ENCODE peak calls at places on chromosome 19, in eight cellular contexts. P is prostate gland, R is A549, I is Peyer's patch, O is adrenal gland, D is ovary, S is heart left ventricle, M is vagina. C is an unnamed sample.

GRCh38 chr19:4086336-4086953 is 19.7 kb upstream of the ZBTB7A start:
- DNase-seq in I (no peak), P (no peak), M (no peak), O (no peak), R (peak; percentile 35), D (no peak), S (no peak), C (peak; percentile 84)

GRCh38 chr19:58571575-58571947 is 1.6 kb downstream of the MZF1 start:
- DNase-seq in P (no peak), O (peak; percentile 30), S (peak; percentile 2), D (peak; percentile 35), R (no peak), I (peak; percentile 16), M (no peak), C (peak; percentile 6)

GRCh38 chr19:5966215-5966614 is 11.7 kb downstream of the RANBP3 start:
- DNase-seq in I (no peak), R (no peak), P (no peak), D (no peak), S (no peak), O (peak; percentile 71), M (no peak), C (no peak)

GRCh38 chr19:47631681-47632446 is 22.9 kb downstream of the BICRA start:
- DNase-seq in P (no peak), I (no peak), D (no peak), S (no peak), R (no peak), M (no peak), O (no peak), C (no peak)

GRCh38 chr19:4115818-4116385 is 8.0 kb downstream of the MAP2K2 start:
- DNase-seq in R (no peak), O (no peak), M (no peak), P (no peak), S (no peak), D (no peak), I (no peak), C (no peak)

GRCh38 chr19:43667524-43668405 is 2.2 kb downstream of the PLAUR start:
- DNase-seq in S (peak; percentile 14), M (no peak), I (no peak), O (peak; percentile 42), D (peak; percentile 99), R (no peak), P (no peak), C (peak; percentile 28)

GRCh38 chr19:58440556-58440955 is 603 bp upstream of the ZNF132 start:
- DNase-seq in P (no peak), I (no peak), M (no peak), O (no peak), S (no peak), R (no peak), D (peak; percentile 61), C (no peak)

GRCh38 chr19:13999085-13999484 is 7.0 kb downstream of the RFX1 start:
- DNase-seq in S (no peak), M (no peak), O (no peak), R (no peak), I (no peak), D (no peak), P (no peak), C (no peak)

GRCh38 chr19:10514211-10515145 is 2.8 kb downstream of the S1PR5 start:
- DNase-seq in P (no peak), I (no peak), M (no peak), D (no peak), O (no peak), S (no peak), R (no peak), C (no peak)

GRCh38 chr19:46408611-46409039 is 4.7 kb downstream of the CCDC8 start:
- DNase-seq in D (peak; percentile 80), R (no peak), I (peak; percentile 24), P (peak; percentile 42), O (peak; percentile 93), S (peak; percentile 53), M (no peak), C (peak; percentile 51)

GRCh38 chr19:53903055-53903680 is 5.9 kb upstream of the CACNG7 start:
- DNase-seq in I (no peak), O (no peak), P (no peak), R (peak; percentile 64), M (no peak), D (no peak), S (no peak), C (no peak)

GRCh38 chr19:29681422-29682235 is 16.4 kb downstream of the PLEKHF1 start:
- DNase-seq in M (no peak), P (no peak), O (no peak), S (no peak), I (no peak), D (no peak), R (no peak), C (no peak)

GRCh38 chr19:49616945-49617344 is 23.0 kb downstream of the RRAS start:
- DNase-seq in O (no peak), D (no peak), P (no peak), I (no peak), R (no peak), M (no peak), S (no peak), C (no peak)

GRCh38 chr19:41206926-41207750 is 11.9 kb upstream of the AXL start:
- DNase-seq in S (peak; percentile 86), D (no peak), O (peak; percentile 28), I (no peak), M (no peak), P (no peak), R (no peak), C (peak; percentile 48)

GRCh38 chr19:55353803-55354697 is 469 bp downstream of the COX6B2 start:
- DNase-seq in R (peak; percentile 75), O (peak; percentile 55), D (peak; percentile 77), M (no peak), I (peak; percentile 55), P (peak; percentile 57), S (no peak), C (peak; percentile 86)

GRCh38 chr19:2865334-2866221 is 1.6 kb upstream of the ZNF556 start:
- DNase-seq in O (no peak), M (no peak), D (no peak), I (no peak), R (no peak), P (no peak), S (no peak), C (no peak)

GRCh38 chr19:2866495-2867024 is 575 bp upstream of the ZNF556 start:
- DNase-seq in R (no peak), I (no peak), S (no peak), O (no peak), M (no peak), P (no peak), D (no peak), C (no peak)

GRCh38 chr19:2863818-2864217 is 3.3 kb upstream of the ZNF556 start:
- DNase-seq in D (no peak), R (no peak), I (no peak), O (no peak), M (no peak), P (no peak), S (no peak), C (no peak)

GRCh38 chr19:2869618-2870017 is 2.5 kb downstream of the ZNF556 start:
- DNase-seq in S (no peak), O (no peak), D (no peak), R (no peak), I (no peak), P (no peak), M (no peak), C (no peak)

DNA sequence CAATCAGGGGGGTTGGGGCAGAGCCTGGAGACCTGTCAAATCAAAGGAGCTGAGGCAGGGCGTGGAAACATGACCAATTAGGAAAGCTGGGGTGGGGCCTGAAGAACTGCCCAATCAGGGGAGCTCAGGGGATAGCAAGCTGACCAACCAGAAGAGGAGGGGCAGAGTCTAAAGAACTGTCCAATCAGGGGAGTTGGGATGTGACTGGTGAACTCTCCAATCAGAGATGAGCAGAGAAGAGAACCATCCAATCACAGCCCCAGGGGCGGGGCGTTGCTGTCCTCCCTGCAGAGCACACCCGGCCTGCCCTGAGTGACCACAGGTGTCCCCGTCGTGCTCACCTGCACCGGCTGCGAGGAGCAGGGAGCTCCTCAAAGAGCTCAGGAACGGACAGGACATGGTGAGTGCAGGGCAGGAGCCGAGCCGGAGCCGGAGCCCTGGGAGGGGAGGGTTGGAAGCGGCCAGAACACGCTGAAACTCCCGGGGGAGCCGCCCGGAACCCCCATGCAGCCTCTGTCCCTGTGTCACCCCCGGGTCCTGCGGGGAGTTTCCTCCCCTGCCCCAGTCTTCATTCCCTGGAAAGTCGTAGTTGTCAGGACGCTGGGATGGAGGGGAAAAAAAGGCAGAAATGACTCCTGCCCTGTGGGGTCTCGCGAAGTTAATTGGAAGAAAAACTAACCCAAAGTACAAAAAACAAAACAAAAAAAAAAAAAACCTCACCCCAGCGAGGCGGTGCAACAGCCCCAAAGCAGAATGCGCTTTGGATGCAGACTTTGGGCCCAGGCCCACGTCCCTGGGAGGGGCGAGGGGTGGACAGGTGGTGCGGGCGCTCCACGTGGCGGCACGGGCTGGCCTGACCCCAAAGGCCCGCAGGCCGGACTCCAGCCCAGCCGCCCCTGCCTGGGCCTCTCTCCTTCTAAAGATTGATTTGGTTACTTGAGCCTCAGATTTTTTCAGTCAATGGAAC is at the start of gene ZNF556:
- DNase-seq in M (no peak), R (peak; percentile 19), S (no peak), P (no peak), D (peak; percentile 89), I (no peak), O (no peak), C (no peak)
- TF ChIP-seq POLR2A in M (no peak), R (no peak), S (no peak), P (no peak), D (no peak), I (no peak), O (no peak), C (no peak)

GRCh38 chr19:36528194-36528920 is at the start of gene ZNF260:
- DNase-seq in I (peak; percentile 94), S (peak; percentile 97), P (peak; percentile 96), R (peak; percentile 99), O (peak; percentile 98), M (peak; percentile 96), D (peak; percentile 97), C (peak; percentile 97)
- TF ChIP-seq CTCF in I (no peak), S (no peak), P (no peak), R (no peak), O (no peak), M (no peak), D (no peak), C (no peak)

GRCh38 chr19:35643255-35644205 is 2.0 kb downstream of the ETV2 start:
- DNase-seq in O (peak; percentile 87), S (peak; percentile 74), R (peak; percentile 94), I (peak; percentile 90), D (peak; percentile 87), M (no peak), P (peak; percentile 74), C (peak; percentile 91)
- TF ChIP-seq POLR2A in O (peak; percentile 78), S (peak; percentile 71), R (peak; percentile 95), I (peak; percentile 89), D (peak; percentile 35), M (no peak), P (peak; percentile 84), C (peak; percentile 71)

DNA sequence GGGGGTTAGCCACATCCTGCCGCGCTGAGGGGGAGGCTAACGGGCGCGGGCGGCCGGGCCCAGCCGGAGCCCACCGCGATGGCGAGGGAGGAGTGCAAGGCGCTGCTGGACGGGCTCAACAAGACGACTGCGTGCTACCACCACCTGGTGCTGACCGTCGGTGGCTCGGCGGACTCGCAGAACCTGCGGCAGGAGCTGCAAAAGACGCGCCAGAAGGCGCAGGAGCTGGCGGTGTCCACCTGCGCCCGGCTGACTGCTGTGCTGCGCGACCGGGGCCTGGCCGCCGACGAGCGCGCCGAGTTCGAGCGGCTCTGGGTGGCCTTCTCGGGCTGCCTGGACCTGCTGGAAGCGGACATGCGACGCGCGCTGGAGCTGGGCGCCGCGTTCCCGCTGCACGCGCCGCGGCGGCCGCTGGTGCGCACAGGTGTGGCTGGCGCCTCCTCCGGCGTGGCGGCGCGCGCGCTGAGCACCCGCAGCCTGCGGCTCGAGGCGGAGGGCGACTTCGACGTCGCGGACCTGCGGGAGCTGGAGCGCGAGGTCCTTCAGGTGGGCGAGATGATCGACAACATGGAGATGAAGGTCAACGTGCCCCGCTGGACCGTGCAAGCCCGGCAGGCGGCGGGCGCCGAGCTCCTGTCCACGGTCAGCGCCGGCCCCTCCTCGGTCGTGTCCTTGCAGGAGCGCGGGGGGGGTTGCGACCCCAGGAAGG is 692 bp downstream of the RGS9BP start:
- DNase-seq in M (no peak), R (peak; percentile 74), I (no peak), P (no peak), S (no peak), O (no peak), D (no peak), C (no peak)
- TF ChIP-seq CTCF in M (no peak), R (no peak), I (no peak), P (no peak), S (no peak), O (no peak), D (no peak), C (no peak)

C was measured in transverse colon.